ENCODE peak calls at places on chromosomes 13 and 19, in six cellular contexts. J is Peyer's patch, I is fibroblast of the aortic adventitia, Y is GM10248, T is tibial nerve, Q is tibial artery. C is an unnamed sample.

GRCh38 chr19:34256835-34257558 is 2.6 kb downstream of the GARRE1 start:
- DNase-seq in J (peak), I (peak), Y (no peak), T (no peak), Q (no peak), C (no peak)

GRCh38 chr13:51626749-51627148 is 42.5 kb downstream of the WDFY2 start:
- DNase-seq in J (no peak), I (no peak), Y (no peak), T (no peak), Q (no peak), C (no peak)

GRCh38 chr13:84567848-84568247 is 685.6 kb upstream of the SLITRK1 start:
- DNase-seq in J (no peak), I (no peak), Y (no peak), T (no peak), Q (no peak), C (no peak)

GRCh38 chr19:34502582-34503545 is 21.3 kb downstream of the WTIP start:
- DNase-seq in J (peak), I (peak), Y (peak), T (no peak), Q (peak), C (no peak)

GRCh38 chr19:18972301-18972831 is 31.3 kb upstream of the HOMER3 start:
- DNase-seq in J (no peak), I (peak), Y (no peak), T (no peak), Q (peak), C (no peak)

GRCh38 chr13:26095846-26096245 is 44.0 kb upstream of the SHISA2 start:
- DNase-seq in J (no peak), I (no peak), Y (no peak), T (no peak), Q (no peak), C (no peak)

GRCh38 chr13:102122147-102122546 is 279.7 kb downstream of the FGF14 start:
- DNase-seq in J (no peak), I (no peak), Y (no peak), T (no peak), Q (no peak), C (no peak)

GRCh38 chr19:27867981-27868380 is 1345.0 kb downstream of the UQCRFS1 start:
- DNase-seq in J (no peak), I (no peak), Y (no peak), T (no peak), Q (no peak), C (no peak)

GRCh38 chr13:111511805-111512504 is 191.5 kb downstream of the TEX29 start:
- DNase-seq in J (no peak), I (no peak), Y (no peak), T (no peak), Q (no peak), C (no peak)

GRCh38 chr13:92963029-92963428 is 263.6 kb upstream of the GPC6 start:
- DNase-seq in J (no peak), I (no peak), Y (no peak), T (no peak), Q (no peak), C (no peak)

GRCh38 chr13:65149687-65150086 is 2080.4 kb downstream of the PCDH9 start:
- DNase-seq in J (no peak), I (no peak), Y (no peak), T (no peak), Q (no peak), C (no peak)

GRCh38 chr19:58353717-58354477 is 605 bp upstream of the A1BG start:
- DNase-seq in J (no peak), I (no peak), Y (no peak), T (no peak), Q (no peak), C (no peak)

GRCh38 chr13:51806571-51806970 is 2.6 kb upstream of the DHRS12 start:
- DNase-seq in J (no peak), I (peak), Y (no peak), T (peak), Q (peak), C (no peak)

GRCh38 chr19:35528218-35529038 is at the start of gene SBSN:
- DNase-seq in J (no peak), I (peak), Y (no peak), T (no peak), Q (no peak), C (no peak)

GRCh38 chr19:47094557-47095517 is 18.7 kb downstream of the ZC3H4 start:
- DNase-seq in J (peak), I (no peak), Y (peak), T (no peak), Q (no peak), C (no peak)

GRCh38 chr19:4038661-4039096 is 28.0 kb downstream of the ZBTB7A start:
- DNase-seq in J (no peak), I (no peak), Y (no peak), T (no peak), Q (no peak), C (no peak)

GRCh38 chr13:59445812-59446211 is 717.9 kb downstream of the DIAPH3 start:
- DNase-seq in J (no peak), I (no peak), Y (no peak), T (no peak), Q (no peak), C (no peak)

GRCh38 chr19:53903055-53903680 is 5.9 kb upstream of the CACNG7 start:
- DNase-seq in J (no peak), I (peak), Y (no peak), T (no peak), Q (no peak), C (no peak)

GRCh38 chr19:46639356-46640061 is 3.5 kb upstream of the GNG8 start:
- DNase-seq in J (no peak), I (peak), Y (no peak), T (no peak), Q (peak), C (no peak)

GRCh38 chr19:8109890-8110662 is 39.3 kb downstream of the FBN3 start:
- DNase-seq in J (no peak), I (no peak), Y (no peak), T (no peak), Q (no peak), C (no peak)

GRCh38 chr13:99733346-99733745 is 232.1 kb downstream of the TM9SF2 start:
- DNase-seq in J (no peak), I (no peak), Y (no peak), T (no peak), Q (no peak), C (no peak)

GRCh38 chr19:20233105-20233504 is 66.1 kb downstream of the ZNF486 start:
- DNase-seq in J (no peak), I (no peak), Y (no peak), T (no peak), Q (no peak), C (no peak)

GRCh38 chr13:49148405-49148804 is 71.7 kb upstream of the MLNR start:
- DNase-seq in J (no peak), I (no peak), Y (no peak), T (no peak), Q (no peak), C (no peak)

GRCh38 chr19:39199025-39199424 is 2.3 kb downstream of the NCCRP1 start:
- DNase-seq in J (no peak), I (peak), Y (no peak), T (no peak), Q (no peak), C (no peak)

GRCh38 chr13:46962286-46962941 is 65.6 kb upstream of the HTR2A start:
- DNase-seq in J (no peak), I (peak), Y (peak), T (no peak), Q (no peak), C (no peak)

GRCh38 chr19:37999309-38000213 is 92.6 kb downstream of the SIPA1L3 start:
- DNase-seq in J (no peak), I (peak), Y (no peak), T (peak), Q (peak), C (no peak)

GRCh38 chr13:40292108-40292507 is 374.3 kb downstream of the FOXO1 start:
- DNase-seq in J (no peak), I (no peak), Y (no peak), T (no peak), Q (no peak), C (no peak)

DNA sequence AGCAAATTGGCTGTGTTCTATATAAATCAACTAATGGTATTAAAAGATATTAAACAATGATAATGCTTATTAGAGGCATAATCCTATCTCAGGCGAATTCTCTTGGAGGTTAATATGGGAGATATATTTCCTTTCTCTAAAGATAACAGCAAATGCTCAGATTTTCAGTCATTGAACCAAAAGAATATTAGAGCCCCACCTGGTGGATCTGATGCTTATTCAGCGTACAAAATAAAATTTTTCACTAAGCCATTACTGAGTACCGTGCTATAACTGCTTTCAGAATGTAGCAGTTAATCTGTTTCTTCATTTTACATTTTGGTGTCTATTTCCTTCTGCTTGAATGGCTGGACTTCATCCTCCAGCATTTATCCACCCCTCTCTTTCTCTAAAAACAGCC is 143.3 kb upstream of the IPO5 start:
- DNase-seq in J (no peak), I (peak), Y (no peak), T (peak), Q (no peak), C (no peak)
- TF ChIP-seq CTCF in J (peak), I (peak), Y (peak), T (no peak), Q (peak), C (no peak)

GRCh38 chr19:5271145-5271544 is 69.5 kb downstream of the PTPRS start:
- DNase-seq in J (no peak), I (no peak), Y (no peak), T (no peak), Q (no peak), C (no peak)
- TF ChIP-seq CTCF in J (no peak), I (peak), Y (no peak), T (no peak), Q (no peak), C (no peak)

DNA sequence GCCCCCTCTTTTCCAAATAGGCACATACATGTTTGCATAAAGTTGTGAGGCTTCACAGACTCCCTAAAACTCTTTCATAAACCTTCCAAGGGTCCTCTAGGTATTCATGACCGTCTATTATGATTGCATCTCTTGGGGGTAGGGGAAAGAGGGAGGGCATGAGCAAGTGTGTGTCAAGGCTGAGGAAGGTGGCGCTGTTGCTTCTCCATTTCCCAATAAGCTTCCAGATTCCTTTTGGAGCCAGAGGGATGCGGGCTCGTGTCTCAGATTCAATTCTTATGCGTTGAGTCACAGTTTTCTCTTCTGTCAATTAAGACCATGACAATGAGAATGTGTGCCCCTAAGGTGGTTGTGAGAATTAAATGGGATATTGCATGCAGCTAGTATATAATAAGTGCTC is 51.0 kb upstream of the CYP2A7 start:
- DNase-seq in J (no peak), I (peak), Y (no peak), T (no peak), Q (no peak), C (no peak)
- TF ChIP-seq CTCF in J (no peak), I (peak), Y (no peak), T (no peak), Q (no peak), C (no peak)

GRCh38 chr19:897442-898039 is 4.3 kb downstream of the RNU6-9 start:
- DNase-seq in J (no peak), I (no peak), Y (no peak), T (no peak), Q (no peak), C (no peak)
- TF ChIP-seq CTCF in J (no peak), I (no peak), Y (no peak), T (no peak), Q (no peak), C (no peak)

DNA sequence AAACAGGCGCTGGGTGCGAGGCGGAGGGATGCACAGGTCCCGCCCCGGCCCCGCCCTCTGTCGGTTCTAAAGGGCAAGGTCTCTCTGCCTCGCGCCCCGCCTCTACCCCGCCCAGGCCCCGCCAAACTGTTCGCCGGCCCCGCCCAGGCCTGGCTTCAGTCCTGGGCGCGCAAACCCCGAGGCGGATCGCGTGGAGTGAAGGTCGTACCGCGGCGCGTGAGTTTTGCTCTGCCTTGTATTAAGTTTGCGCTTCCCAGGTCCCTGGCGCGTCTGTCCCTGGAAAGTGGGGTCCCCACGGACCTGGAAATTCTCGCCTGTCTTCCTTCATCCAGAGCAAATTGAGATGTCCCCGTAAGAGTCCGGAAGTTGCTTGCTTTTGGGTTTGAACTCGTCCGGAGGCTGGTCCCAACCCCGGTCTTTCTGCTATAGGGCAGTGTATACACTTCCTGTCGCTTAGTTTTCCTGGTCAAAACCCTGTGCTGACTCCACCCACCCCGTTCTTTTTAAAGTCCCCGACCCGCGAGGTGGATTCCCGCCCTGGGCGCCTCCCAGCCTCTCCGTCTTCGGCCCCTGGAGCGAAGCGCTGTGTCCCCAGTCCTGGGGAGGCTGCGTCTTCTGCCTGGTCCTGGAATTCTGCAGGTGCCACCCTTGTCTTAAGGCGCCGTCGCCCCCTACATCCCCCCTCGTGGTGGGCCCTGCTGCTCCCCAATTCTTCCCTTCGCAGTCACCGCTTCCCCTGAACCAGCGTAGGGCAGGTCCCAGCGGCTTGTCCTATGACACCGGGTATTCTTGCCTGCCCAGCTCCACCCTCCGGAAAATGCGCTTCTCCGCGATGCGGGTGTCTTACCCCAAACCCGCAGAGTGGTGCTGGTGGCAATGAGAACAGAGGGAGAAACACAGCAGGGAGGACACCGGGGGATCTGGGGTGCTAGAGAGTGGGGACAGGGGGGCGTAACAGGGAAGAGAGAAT is 8.6 kb downstream of the ZNF808 start:
- DNase-seq in J (peak), I (peak), Y (peak), T (peak), Q (peak), C (peak)
- TF ChIP-seq CTCF in J (no peak), I (peak), Y (no peak), T (peak), Q (peak), C (no peak)

DNA sequence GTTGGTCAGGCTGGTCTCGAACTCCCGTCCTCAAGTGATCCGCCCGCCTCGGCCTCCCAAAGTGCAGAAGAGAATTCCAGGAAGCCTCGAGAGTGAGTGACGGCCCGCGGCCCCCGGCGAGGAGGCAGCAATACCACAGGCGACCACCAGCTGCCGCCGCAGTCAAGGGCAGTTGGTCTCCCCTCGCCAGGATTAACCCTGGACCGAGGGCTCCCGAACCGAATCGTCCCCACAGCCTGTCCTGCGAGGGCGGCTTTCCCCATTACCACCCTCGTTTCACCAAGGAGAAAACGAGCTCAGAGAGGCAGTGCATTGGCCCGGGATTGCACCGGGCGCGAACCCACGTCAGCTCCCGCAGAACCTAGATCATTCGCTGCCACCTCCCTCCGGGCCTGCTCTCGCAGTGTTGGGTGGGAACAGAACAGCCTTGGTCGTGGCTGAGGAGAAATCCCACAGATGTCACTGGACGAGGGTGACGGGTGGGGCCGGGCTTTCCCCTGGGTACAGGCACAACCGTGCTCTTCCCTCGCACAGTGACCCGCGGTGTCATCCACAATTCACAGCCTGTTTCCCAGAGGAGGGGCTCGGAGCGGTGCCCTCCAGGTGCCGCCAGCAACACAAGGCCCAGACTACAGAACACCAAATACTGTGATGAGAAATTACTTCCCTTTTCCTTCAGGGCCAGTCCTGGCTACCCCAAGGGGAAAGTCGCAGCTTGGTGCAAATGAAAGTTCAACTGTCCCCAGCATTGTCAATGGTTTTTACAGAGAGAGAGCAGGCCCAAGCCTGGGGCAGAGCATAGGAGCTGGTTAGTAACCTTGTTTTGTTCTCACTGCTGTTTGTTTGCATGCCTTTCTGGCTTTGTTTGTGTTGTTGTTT is 24.8 kb downstream of the C2CD4C start:
- DNase-seq in J (no peak), I (peak), Y (no peak), T (no peak), Q (no peak), C (peak)
- TF ChIP-seq CTCF in J (peak), I (peak), Y (peak), T (no peak), Q (no peak), C (no peak)

GRCh38 chr13:113318956-113319355 is 21.9 kb downstream of the LAMP1 start:
- DNase-seq in J (no peak), I (no peak), Y (no peak), T (no peak), Q (no peak), C (no peak)
- TF ChIP-seq CTCF in J (no peak), I (no peak), Y (no peak), T (no peak), Q (no peak), C (no peak)